ENCODE peak calls at places on chromosomes 2 and 18, in nine cellular contexts. J is fibroblast of the aortic adventitia; V is HEK293T; O is IMR-90; D is RWPE1; L is effector memory CD4-positive, alpha-beta T cell; M is epithelial cell of proximal tubule; I is ELR; A is GM03348. T is an unnamed sample.

GRCh38 chr18:74226156-74226555 is 65.6 kb downstream of the CYB5A start:
- DNase-seq in J (no peak), V (no peak), O (no peak), D (no peak), L (no peak), M (no peak), I (no peak), A (no peak), T (no peak)

GRCh38 chr2:149021271-149021719 is 17.2 kb upstream of the LYPD6B start:
- DNase-seq in J (no peak), V (no peak), O (no peak), D (no peak), L (no peak), M (no peak), I (no peak), A (no peak), T (no peak)

GRCh38 chr2:199850718-199851498 is at the start of gene FTCDNL1:
- DNase-seq in J (peak), V (peak), O (peak), D (peak), L (peak), M (peak), I (peak), A (peak), T (peak)

GRCh38 chr2:234771985-234772774 is 179.6 kb upstream of the SH3BP4 start:
- DNase-seq in J (peak), V (no peak), O (peak), D (peak), L (no peak), M (no peak), I (peak), A (peak), T (no peak)

GRCh38 chr2:31980674-31981356 is 30.0 kb downstream of the MEMO1 start:
- DNase-seq in J (peak), V (peak), O (peak), D (peak), L (no peak), M (no peak), I (peak), A (peak), T (no peak)

GRCh38 chr2:143819190-143819735 is 690.0 kb downstream of the ARHGAP15 start:
- DNase-seq in J (peak), V (no peak), O (no peak), D (no peak), L (no peak), M (no peak), I (peak), A (peak), T (no peak)

GRCh38 chr18:22048932-22049615 is 120.3 kb upstream of the GATA6 start:
- DNase-seq in J (no peak), V (no peak), O (no peak), D (no peak), L (no peak), M (no peak), I (no peak), A (no peak), T (no peak)

GRCh38 chr2:182949572-182950189 is 83.2 kb upstream of the FRZB start:
- DNase-seq in J (no peak), V (peak), O (peak), D (no peak), L (no peak), M (no peak), I (peak), A (no peak), T (no peak)

GRCh38 chr2:1769703-1770422 is 25.5 kb upstream of the PXDN start:
- DNase-seq in J (peak), V (peak), O (peak), D (peak), L (no peak), M (peak), I (peak), A (peak), T (peak)

GRCh38 chr2:133459590-133459989 is 108.7 kb downstream of the NCKAP5 start:
- DNase-seq in J (no peak), V (no peak), O (no peak), D (peak), L (no peak), M (no peak), I (no peak), A (no peak), T (no peak)

GRCh38 chr18:38362286-38362792 is 796.7 kb upstream of the CELF4 start:
- DNase-seq in J (no peak), V (no peak), O (no peak), D (no peak), L (no peak), M (no peak), I (no peak), A (no peak), T (no peak)

GRCh38 chr18:2717407-2717806 is 61.9 kb downstream of the SMCHD1 start:
- DNase-seq in J (no peak), V (no peak), O (no peak), D (no peak), L (no peak), M (no peak), I (no peak), A (no peak), T (no peak)

GRCh38 chr18:68103561-68103960 is 587.0 kb upstream of the DSEL start:
- DNase-seq in J (no peak), V (no peak), O (no peak), D (no peak), L (no peak), M (no peak), I (no peak), A (no peak), T (no peak)

GRCh38 chr2:143629344-143629743 is 500.1 kb downstream of the ARHGAP15 start:
- DNase-seq in J (no peak), V (peak), O (peak), D (no peak), L (no peak), M (no peak), I (peak), A (peak), T (no peak)

GRCh38 chr2:20217041-20217970 is 7.6 kb downstream of the SDC1 start:
- DNase-seq in J (no peak), V (no peak), O (no peak), D (peak), L (no peak), M (no peak), I (peak), A (no peak), T (no peak)

GRCh38 chr2:66331176-66331575 is 103.7 kb upstream of the MEIS1 start:
- DNase-seq in J (no peak), V (no peak), O (no peak), D (no peak), L (no peak), M (no peak), I (no peak), A (no peak), T (no peak)

GRCh38 chr2:10289891-10290290 is 12.8 kb upstream of the HPCAL1 start:
- DNase-seq in J (peak), V (no peak), O (peak), D (peak), L (no peak), M (no peak), I (peak), A (no peak), T (no peak)

GRCh38 chr18:12497296-12497695 is 89.6 kb downstream of the PRELID3A start:
- DNase-seq in J (no peak), V (no peak), O (no peak), D (no peak), L (no peak), M (no peak), I (no peak), A (no peak), T (no peak)

GRCh38 chr2:939936-940620 is 10.6 kb upstream of the SNTG2 start:
- DNase-seq in J (peak), V (no peak), O (no peak), D (no peak), L (no peak), M (no peak), I (peak), A (peak), T (no peak)

GRCh38 chr18:29501952-29502351 is 1325.0 kb upstream of the CDH2 start:
- DNase-seq in J (peak), V (no peak), O (peak), D (peak), L (no peak), M (peak), I (peak), A (no peak), T (no peak)

GRCh38 chr18:80253871-80254492 is 6.7 kb upstream of the PARD6G start:
- DNase-seq in J (no peak), V (peak), O (no peak), D (peak), L (peak), M (no peak), I (peak), A (peak), T (peak)

GRCh38 chr2:118474151-118474561 is 373.3 kb downstream of the EN1 start:
- DNase-seq in J (no peak), V (no peak), O (no peak), D (no peak), L (no peak), M (no peak), I (no peak), A (no peak), T (no peak)

GRCh38 chr2:111121873-111122630 is 1.3 kb downstream of the BCL2L11 start:
- DNase-seq in J (peak), V (peak), O (peak), D (peak), L (peak), M (no peak), I (peak), A (peak), T (peak)

GRCh38 chr2:36569267-36569860 is 28.6 kb downstream of the FEZ2 start:
- DNase-seq in J (peak), V (no peak), O (no peak), D (no peak), L (no peak), M (no peak), I (peak), A (no peak), T (no peak)

GRCh38 chr2:37630298-37630697 is 41.1 kb downstream of the CDC42EP3 start:
- DNase-seq in J (peak), V (no peak), O (no peak), D (no peak), L (no peak), M (no peak), I (no peak), A (peak), T (no peak)

GRCh38 chr2:95270541-95271081 is 3.6 kb upstream of the PROM2 start:
- DNase-seq in J (no peak), V (no peak), O (no peak), D (no peak), L (no peak), M (no peak), I (no peak), A (no peak), T (no peak)

GRCh38 chr18:47953471-47953931 is 23.0 kb upstream of the SMAD2 start:
- DNase-seq in J (peak), V (no peak), O (no peak), D (peak), L (no peak), M (peak), I (peak), A (peak), T (no peak)

GRCh38 chr2:86352932-86353345 is 15.5 kb upstream of the REEP1 start:
- DNase-seq in J (no peak), V (no peak), O (no peak), D (no peak), L (no peak), M (no peak), I (no peak), A (no peak), T (no peak)

T was measured in activated T-helper 9 cell treated with anti-CD3 and anti-CD28 coated beads, Interleukin-2, amount 50 U/mL, for 16 hours.